ENCODE peak calls at places on chromosomes 5 and 9, in six cellular contexts. C is aorta; A is choroid plexus epithelial cell; T is activated T-cell treated with anti-CD3 and anti-CD28 coated beads, Interleukin-2, amount 50 U/mL, for 24 hours; H is stimulated activated CD4-positive, alpha-beta T cell treated with anti-CD3 and anti-CD28 coated beads, Interleukin-4, amount 100 ng/mL, for 1 hour; N is glomerular endothelial cell. I is an unnamed sample.

GRCh38 chr9:112142420-112142819 is 32.7 kb downstream of the SUSD1 start:
- DNase-seq in C (no peak), A (no peak), T (no peak), H (no peak), N (no peak), I (no peak)

GRCh38 chr9:129714393-129715051 is 38.3 kb downstream of the PTGES start:
- DNase-seq in C (peak; percentile 87), A (no peak), T (no peak), H (no peak), N (no peak), I (no peak)

GRCh38 chr5:35096933-35097332 is 49.2 kb upstream of the AGXT2 start:
- DNase-seq in C (no peak), A (no peak), T (no peak), H (no peak), N (no peak), I (no peak)

GRCh38 chr5:102958481-102959011 is 161.4 kb downstream of the GIN1 start:
- DNase-seq in C (no peak), A (peak; percentile 72), T (no peak), H (no peak), N (peak; percentile 45), I (no peak)

GRCh38 chr5:127290019-127290945 is at the start of gene MEGF10:
- DNase-seq in C (peak; percentile 74), A (peak; percentile 70), T (peak; percentile 37), H (peak; percentile 7), N (no peak), I (peak; percentile 46)

GRCh38 chr5:178203670-178204204 is 596 bp upstream of the HNRNPAB start:
- DNase-seq in C (no peak), A (no peak), T (no peak), H (no peak), N (no peak), I (no peak)

GRCh38 chr5:52682492-52682891 is 105.2 kb upstream of the ITGA1 start:
- DNase-seq in C (no peak), A (no peak), T (no peak), H (no peak), N (no peak), I (no peak)

GRCh38 chr5:134511796-134512660 is 13.4 kb upstream of the JADE2 start:
- DNase-seq in C (peak; percentile 84), A (peak; percentile 86), T (no peak), H (no peak), N (no peak), I (peak; percentile 91)

GRCh38 chr5:148858106-148858505 is 31.7 kb downstream of the ADRB2 start:
- DNase-seq in C (no peak), A (peak; percentile 13), T (no peak), H (no peak), N (no peak), I (no peak)

GRCh38 chr5:19988447-19988846 is 447 bp upstream of the CDH18 start:
- DNase-seq in C (no peak), A (no peak), T (no peak), H (no peak), N (no peak), I (no peak)

GRCh38 chr5:179187681-179188575 is 127.8 kb downstream of the ZNF354C start:
- DNase-seq in C (peak; percentile 55), A (no peak), T (no peak), H (no peak), N (no peak), I (no peak)

GRCh38 chr9:125626187-125626586 is 80.8 kb downstream of the MAPKAP1 start:
- DNase-seq in C (no peak), A (no peak), T (no peak), H (no peak), N (no peak), I (no peak)

GRCh38 chr9:109450346-109450745 is 47.8 kb downstream of the PTPN3 start:
- DNase-seq in C (no peak), A (no peak), T (no peak), H (no peak), N (no peak), I (no peak)

GRCh38 chr9:37025381-37026084 is 8.5 kb downstream of the PAX5 start:
- DNase-seq in C (no peak), A (no peak), T (no peak), H (no peak), N (no peak), I (no peak)

GRCh38 chr5:31365776-31366175 is 166.1 kb downstream of the DROSHA start:
- DNase-seq in C (no peak), A (no peak), T (no peak), H (no peak), N (no peak), I (no peak)

GRCh38 chr9:132671620-132672412 is 1.6 kb downstream of the GTF3C4 start:
- DNase-seq in C (no peak), A (no peak), T (no peak), H (no peak), N (no peak), I (no peak)

GRCh38 chr5:68178579-68178978 is 37.0 kb upstream of the PIK3R1 start:
- DNase-seq in C (no peak), A (peak; percentile 56), T (no peak), H (no peak), N (no peak), I (no peak)

GRCh38 chr5:102591650-102592049 is 92.8 kb upstream of the SLCO6A1 start:
- DNase-seq in C (no peak), A (no peak), T (no peak), H (no peak), N (no peak), I (no peak)

GRCh38 chr5:169670769-169671525 is 33.9 kb downstream of the DOCK2 start:
- DNase-seq in C (no peak), A (no peak), T (no peak), H (no peak), N (no peak), I (no peak)

GRCh38 chr9:131613921-131614320 is 68.6 kb downstream of the PRRT1B start:
- DNase-seq in C (no peak), A (no peak), T (no peak), H (no peak), N (no peak), I (no peak)

GRCh38 chr9:105278751-105279150 is 34.3 kb downstream of the SLC44A1 start:
- DNase-seq in C (no peak), A (no peak), T (no peak), H (no peak), N (no peak), I (no peak)

GRCh38 chr5:52554297-52554696 is 233.4 kb upstream of the ITGA1 start:
- DNase-seq in C (no peak), A (no peak), T (no peak), H (no peak), N (no peak), I (no peak)

GRCh38 chr9:15306068-15306756 is 804 bp downstream of the TTC39B start:
- DNase-seq in C (peak; percentile 88), A (peak; percentile 63), T (peak; percentile 66), H (peak; percentile 35), N (no peak), I (peak; percentile 53)

GRCh38 chr5:78953092-78953800 is 31.9 kb downstream of the ARSB start:
- DNase-seq in C (no peak), A (peak; percentile 63), T (no peak), H (no peak), N (no peak), I (no peak)

GRCh38 chr9:16337322-16338029 is 533.0 kb downstream of the BNC2 start:
- DNase-seq in C (no peak), A (peak; percentile 63), T (no peak), H (no peak), N (peak; percentile 92), I (no peak)

GRCh38 chr5:180590543-180591248 is 603 bp downstream of the SCGB3A1 start:
- DNase-seq in C (no peak), A (no peak), T (no peak), H (no peak), N (no peak), I (no peak)

GRCh38 chr5:90144625-90145327 is 264.8 kb downstream of the CETN3 start:
- DNase-seq in C (no peak), A (peak; percentile 72), T (no peak), H (no peak), N (no peak), I (no peak)

GRCh38 chr5:1916041-1917001 is 33.6 kb upstream of the IRX4 start:
- DNase-seq in C (peak; percentile 55), A (no peak), T (no peak), H (no peak), N (no peak), I (no peak)

GRCh38 chr9:77731930-77732329 is 83.8 kb upstream of the GNA14 start:
- DNase-seq in C (no peak), A (no peak), T (no peak), H (no peak), N (no peak), I (no peak)

GRCh38 chr5:40557486-40557885 is 122.2 kb upstream of the PTGER4 start:
- DNase-seq in C (no peak), A (no peak), T (no peak), H (no peak), N (no peak), I (no peak)

GRCh38 chr5:31889131-31889561 is 250.2 kb downstream of the PDZD2 start:
- DNase-seq in C (no peak), A (no peak), T (no peak), H (no peak), N (no peak), I (no peak)